ENCODE peak calls at places on chromosomes 2 and 18, in four cellular contexts. K is GM20000, Q is astrocyte of the cerebellum, I is BE2C. D is an unnamed sample.

GRCh38 chr18:2568605-2569004 is 2.7 kb downstream of the METTL4 start:
- DNase-seq in K (no peak), Q (no peak), I (no peak), D (no peak)

GRCh38 chr2:127596311-127597045 is 49.5 kb upstream of the GPR17 start:
- DNase-seq in K (no peak), Q (no peak), I (no peak), D (no peak)

GRCh38 chr2:221635949-221636348 is 63.8 kb upstream of the EPHA4 start:
- DNase-seq in K (no peak), Q (no peak), I (no peak), D (no peak)

GRCh38 chr2:30197570-30197969 is 33.8 kb upstream of the LBH start:
- DNase-seq in K (no peak), Q (no peak), I (no peak), D (no peak)

GRCh38 chr2:174662459-174662858 is 64.9 kb upstream of the WIPF1 start:
- DNase-seq in K (no peak), Q (no peak), I (no peak), D (peak)

GRCh38 chr2:17916584-17916983 is 38.1 kb downstream of the KCNS3 start:
- DNase-seq in K (no peak), Q (no peak), I (no peak), D (no peak)

GRCh38 chr2:215379039-215379438 is 56.8 kb downstream of the FN1 start:
- DNase-seq in K (no peak), Q (no peak), I (no peak), D (no peak)

GRCh38 chr2:135494503-135494902 is 36.5 kb downstream of the ZRANB3 start:
- DNase-seq in K (no peak), Q (no peak), I (no peak), D (no peak)

GRCh38 chr2:230961091-230961491 is 34.8 kb upstream of the SPATA3 start:
- DNase-seq in K (no peak), Q (peak), I (no peak), D (no peak)

GRCh38 chr2:150612957-150613710 is 125.7 kb upstream of the RND3 start:
- DNase-seq in K (no peak), Q (no peak), I (no peak), D (no peak)

GRCh38 chr2:241985986-241986329 is 116.4 kb downstream of the RTP5 start:
- DNase-seq in K (no peak), Q (no peak), I (no peak), D (no peak)

GRCh38 chr18:45910405-45911023 is 56.6 kb downstream of the EPG5 start:
- DNase-seq in K (peak), Q (peak), I (peak), D (no peak)

GRCh38 chr2:3424171-3424795 is 44.8 kb downstream of the TRAPPC12 start:
- DNase-seq in K (no peak), Q (no peak), I (no peak), D (no peak)
- TF ChIP-seq CTCF in K (no peak), Q (no peak), I (no peak), D (no peak)

DNA sequence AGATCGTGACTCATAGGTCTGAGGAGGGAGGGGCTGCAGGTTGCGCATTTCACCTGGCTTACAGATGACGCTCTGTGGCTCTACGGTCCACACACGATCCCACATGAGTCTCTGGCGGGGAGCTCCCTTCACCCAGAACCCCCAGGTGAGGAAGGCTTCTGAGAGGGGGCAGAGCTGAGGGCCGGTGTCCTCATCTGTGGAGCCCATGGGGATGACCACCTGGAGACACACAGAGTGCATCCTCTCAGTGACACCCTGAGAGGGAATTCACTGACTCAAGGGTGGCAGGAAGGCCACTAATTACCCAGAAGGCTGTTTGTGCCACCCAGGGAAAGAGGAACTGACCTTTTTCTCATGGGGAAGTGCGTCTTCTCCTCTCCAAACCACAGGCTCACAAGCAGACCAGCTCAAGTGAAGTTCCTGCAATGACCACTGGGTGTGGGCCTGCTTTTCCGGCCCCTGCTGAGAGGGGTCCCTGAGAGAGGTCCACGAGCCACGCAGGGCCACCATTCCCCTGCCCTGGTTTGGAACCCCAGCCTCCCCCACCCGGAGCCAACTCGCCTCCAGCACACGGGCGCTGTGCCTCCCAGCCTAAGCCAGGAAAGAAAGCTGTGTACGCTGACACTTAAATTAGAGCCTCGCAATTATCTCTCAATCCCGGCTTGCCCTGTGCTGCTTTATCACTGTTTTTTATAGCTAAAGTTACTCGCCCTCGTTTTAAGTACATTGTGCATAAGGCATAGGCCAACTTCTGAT is 114.1 kb downstream of the BCL11A start:
- DNase-seq in K (peak), Q (no peak), I (peak), D (no peak)
- TF ChIP-seq CTCF in K (peak), Q (peak), I (peak), D (no peak)

GRCh38 chr2:29105375-29105774 is 9.8 kb upstream of the CLIP4 start:
- DNase-seq in K (no peak), Q (no peak), I (no peak), D (no peak)
- TF ChIP-seq CTCF in K (no peak), Q (no peak), I (peak), D (no peak)

GRCh38 chr2:16407358-16407757 is 258.3 kb downstream of the CYRIA start:
- DNase-seq in K (no peak), Q (no peak), I (peak), D (no peak)
- TF ChIP-seq CTCF in K (no peak), Q (no peak), I (no peak), D (no peak)